ENCODE peak calls at places on chromosomes 4 and X, in five cellular contexts. D is mammary epithelial cell; K is adrenal gland; Z is naive thymus-derived CD4-positive, alpha-beta T cell; P is pancreas. H is an unnamed sample. For H3K4me1, the result is how much of the 10 kb centered on the place peaks cover.

GRCh38 chrX:63250253-63250868 is 100.8 kb downstream of the SPIN4 start:
- DNase-seq in K (peak), P (no peak), Z (peak), D (peak), H (no peak)

GRCh38 chr4:153655928-153656327 is 28.2 kb upstream of the TLR2 start:
- DNase-seq in Z (no peak), K (peak), P (no peak), D (peak), H (no peak)

GRCh38 chr4:87525636-87526035 is 3.5 kb downstream of the SPARCL1 start:
- DNase-seq in D (peak), Z (no peak), P (no peak), K (no peak), H (no peak)

GRCh38 chrX:132822634-132823012 is 135.8 kb downstream of the HS6ST2 start:
- DNase-seq in P (no peak), D (no peak), K (no peak), Z (no peak), H (no peak)

GRCh38 chrX:14673764-14674163 is 144.4 kb downstream of the GLRA2 start:
- DNase-seq in P (no peak), Z (no peak), K (peak), D (peak), H (no peak)

GRCh38 chr4:32625687-32626086 is 1905.5 kb downstream of the PCDH7 start:
- DNase-seq in Z (no peak), K (no peak), D (no peak), P (no peak), H (no peak)

GRCh38 chr4:19857405-19857804 is 394.3 kb upstream of the SLIT2 start:
- DNase-seq in Z (no peak), K (no peak), P (no peak), D (no peak), H (no peak)

GRCh38 chr4:75916091-75916661 is 13.9 kb upstream of the PPEF2 start:
- DNase-seq in Z (peak), D (peak), K (no peak), P (no peak), H (no peak)

GRCh38 chrX:80810365-80810978 is 795 bp upstream of the BRWD3 start:
- DNase-seq in Z (no peak), P (no peak), K (no peak), D (no peak), H (no peak)

GRCh38 chr4:78331186-78331585 is 220.4 kb upstream of the ANXA3 start:
- DNase-seq in P (no peak), K (no peak), D (no peak), Z (no peak), H (no peak)

DNA sequence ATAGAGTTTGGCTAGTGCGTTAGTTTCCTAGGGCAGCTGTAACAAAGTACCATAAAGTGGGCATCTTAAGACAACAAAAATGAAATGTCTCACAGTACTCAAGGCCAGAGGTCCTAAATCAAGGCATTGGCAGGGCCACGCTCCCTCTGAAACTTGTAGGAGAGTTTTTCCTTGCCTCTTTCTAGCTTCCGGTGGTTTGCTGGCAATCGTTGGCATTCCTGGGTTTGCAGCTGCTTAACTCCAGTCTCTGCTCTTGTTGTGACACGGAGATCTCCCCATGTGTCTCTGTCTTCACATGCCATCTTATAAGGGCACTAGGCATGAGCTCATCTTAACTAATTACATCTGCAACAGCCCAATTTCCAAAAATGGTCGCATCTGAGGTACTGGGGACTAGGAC is 362.0 kb upstream of the BOD1L1 start:
- DNase-seq in Z (no peak), K (no peak), D (peak), P (no peak), H (no peak)
- H3K4me1 ChIP-seq in Z (under half), K (half or more), D (under half), P (under half), H (under half)

GRCh38 chrX:55007633-55008032 is 7.5 kb downstream of the APEX2 start:
- DNase-seq in P (no peak), D (peak), Z (no peak), K (peak), H (no peak)
- H3K27ac ChIP-seq in P (peak), D (peak), Z (no peak), K (no peak), H (peak)

DNA sequence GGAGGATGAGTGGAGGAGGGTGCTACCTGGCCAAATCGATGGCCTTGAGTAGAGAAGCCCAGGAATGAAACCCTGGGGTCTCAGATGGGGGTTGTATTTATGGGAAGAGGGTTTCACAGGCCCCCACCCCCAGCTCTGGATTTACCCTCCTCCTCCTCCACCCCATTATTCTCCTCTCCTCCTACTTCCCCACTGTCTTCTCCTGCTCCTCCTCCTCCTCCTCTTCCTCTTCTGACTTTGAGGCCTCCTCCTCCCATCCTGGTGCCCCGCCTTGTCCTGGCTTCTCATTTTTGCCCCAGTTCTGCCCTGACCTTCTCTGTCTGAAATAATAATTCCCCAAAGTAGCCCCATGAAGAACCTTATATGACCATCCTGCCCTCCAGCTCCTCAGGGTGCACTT is 351.3 kb upstream of the GATB start:
- DNase-seq in Z (no peak), K (no peak), P (no peak), D (no peak), H (no peak)
- H3K4me1 ChIP-seq in Z (under half), K (under half), P (under half), D (under half), H (half or more)

GRCh38 chrX:115602308-115602707 is 41.3 kb downstream of the PLS3 start:
- DNase-seq in P (no peak), D (peak), K (no peak), Z (no peak), H (no peak)
- H3K27ac ChIP-seq in P (no peak), D (no peak), K (no peak), Z (no peak), H (peak)

GRCh38 chr4:1210971-1211370 is 38.0 kb downstream of the CTBP1 start:
- DNase-seq in K (no peak), D (no peak), Z (no peak), P (peak), H (peak)
- H3K4me1 ChIP-seq in K (under half), D (under half), Z (under half), P (under half), H (half or more)

GRCh38 chr4:101192244-101192643 is 155.1 kb downstream of the PPP3CA start:
- DNase-seq in K (no peak), P (no peak), D (no peak), Z (no peak), H (no peak)
- H3K27ac ChIP-seq in K (peak), P (no peak), D (no peak), Z (no peak), H (peak)

GRCh38 chr4:81337211-81337610 is 122.2 kb upstream of the PRKG2 start:
- DNase-seq in D (no peak), P (no peak), K (no peak), Z (no peak), H (no peak)
- H3K4me1 ChIP-seq in D (under half), P (under half), K (under half), Z (under half), H (under half)

GRCh38 chr4:81152839-81153713 is 61.9 kb downstream of the PRKG2 start:
- DNase-seq in K (no peak), Z (no peak), P (no peak), D (peak), H (no peak)
- H3K27ac ChIP-seq in K (no peak), Z (no peak), P (no peak), D (no peak), H (no peak)

GRCh38 chr4:112114452-112114851 is 30.8 kb upstream of the FAM241A start:
- DNase-seq in D (no peak), K (no peak), Z (no peak), P (no peak), H (no peak)
- H3K4me1 ChIP-seq in D (under half), K (under half), Z (under half), P (under half), H (under half)

H was measured in left ventricle myocardium inferior.